ENCODE peak calls at places on chromosomes 7 and 10, in eight cellular contexts. I is HCT116; B is fibroblast of the conjunctiva; G is tibial nerve; P is CD4-positive, alpha-beta T cell; A is SJSA1; D is renal cortical epithelial cell; U is stimulated activated CD4-positive, alpha-beta T cell treated with anti-CD3 and anti-CD28 coated beads, Interleukin-2, amount 100 ng/mL, for 48 hours. K is an unnamed sample.

GRCh38 chr10:35890970-35891330 is 248.9 kb upstream of the FZD8 start:
- DNase-seq in I (no peak), B (no peak), G (no peak), P (no peak), A (peak), D (peak), U (no peak), K (no peak)

GRCh38 chr7:32290015-32290414 is 200.2 kb downstream of the LSM5 start:
- DNase-seq in I (no peak), B (no peak), G (no peak), P (no peak), A (no peak), D (no peak), U (no peak), K (no peak)

GRCh38 chr7:128206017-128206746 is 34.9 kb upstream of the LEP start:
- DNase-seq in I (no peak), B (no peak), G (no peak), P (no peak), A (no peak), D (no peak), U (no peak), K (no peak)

GRCh38 chr7:103658055-103659010 is 212.3 kb upstream of the SLC26A5 start:
- DNase-seq in I (no peak), B (no peak), G (no peak), P (no peak), A (no peak), D (peak), U (no peak), K (no peak)

GRCh38 chr10:132684164-132684891 is 101.6 kb downstream of the NKX6-2 start:
- DNase-seq in I (no peak), B (no peak), G (no peak), P (peak), A (peak), D (peak), U (peak), K (no peak)

GRCh38 chr7:149497467-149498261 is at the start of gene ZNF746:
- DNase-seq in I (peak), B (peak), G (peak), P (peak), A (peak), D (peak), U (peak), K (peak)

GRCh38 chr10:15315286-15315685 is 55.8 kb downstream of the FAM171A1 start:
- DNase-seq in I (no peak), B (no peak), G (no peak), P (no peak), A (no peak), D (no peak), U (no peak), K (no peak)

GRCh38 chr7:98303906-98304305 is 22.4 kb downstream of the BRI3 start:
- DNase-seq in I (no peak), B (no peak), G (no peak), P (no peak), A (no peak), D (no peak), U (no peak), K (no peak)

GRCh38 chr7:129169171-129169643 is 19.2 kb upstream of the SMO start:
- DNase-seq in I (no peak), B (no peak), G (peak), P (peak), A (peak), D (no peak), U (peak), K (no peak)

GRCh38 chr10:49370326-49371100 is 25.4 kb downstream of the DRGX start:
- DNase-seq in I (no peak), B (no peak), G (no peak), P (no peak), A (no peak), D (no peak), U (no peak), K (no peak)

GRCh38 chr10:42975005-42975493 is 101.8 kb upstream of the RET start:
- DNase-seq in I (no peak), B (no peak), G (no peak), P (no peak), A (no peak), D (no peak), U (no peak), K (no peak)

GRCh38 chr10:1402016-1402820 is 335.1 kb downstream of the ADARB2 start:
- DNase-seq in I (no peak), B (no peak), G (no peak), P (no peak), A (no peak), D (no peak), U (no peak), K (no peak)

K was measured in T-helper 22 cell.